ENCODE peak calls at places on chromosomes 12 and 14, in five cellular contexts. One of them, this sample, is unnamed.

GRCh38 chr12:19842116-19842515 is 402.8 kb downstream of the AEBP2 start:
- DNase-seq in sigmoid colon: no peak
- DNase-seq in esophagus muscularis mucosa: no peak
- DNase-seq in stomach: no peak
- DNase-seq in suprapubic skin: no peak
- DNase-seq in this sample: no peak

GRCh38 chr12:64583395-64584172 is 26.7 kb upstream of the RASSF3 start:
- DNase-seq in sigmoid colon: peak; percentile 3
- DNase-seq in esophagus muscularis mucosa: no peak
- DNase-seq in stomach: no peak
- DNase-seq in suprapubic skin: no peak
- DNase-seq in this sample: no peak

GRCh38 chr12:90235642-90236041 is 527.0 kb upstream of the ATP2B1 start:
- DNase-seq in sigmoid colon: no peak
- DNase-seq in esophagus muscularis mucosa: no peak
- DNase-seq in stomach: no peak
- DNase-seq in suprapubic skin: no peak
- DNase-seq in this sample: no peak

GRCh38 chr12:1935700-1936378 is 17.4 kb upstream of the CACNA2D4 start:
- DNase-seq in sigmoid colon: peak; percentile 57
- DNase-seq in esophagus muscularis mucosa: no peak
- DNase-seq in stomach: peak; percentile 90
- DNase-seq in suprapubic skin: no peak
- DNase-seq in this sample: no peak

GRCh38 chr14:51792819-51793218 is 67.6 kb upstream of the GNG2 start:
- DNase-seq in sigmoid colon: no peak
- DNase-seq in esophagus muscularis mucosa: no peak
- DNase-seq in stomach: no peak
- DNase-seq in suprapubic skin: no peak
- DNase-seq in this sample: no peak

GRCh38 chr14:100065161-100065871 is at the start of gene EVL:
- DNase-seq in sigmoid colon: no peak
- DNase-seq in esophagus muscularis mucosa: no peak
- DNase-seq in stomach: peak; percentile 52
- DNase-seq in suprapubic skin: no peak
- DNase-seq in this sample: no peak

GRCh38 chr14:38197761-38198345 is 9.9 kb upstream of the SSTR1 start:
- DNase-seq in sigmoid colon: no peak
- DNase-seq in esophagus muscularis mucosa: no peak
- DNase-seq in stomach: no peak
- DNase-seq in suprapubic skin: no peak
- DNase-seq in this sample: no peak

GRCh38 chr14:30770376-30770775 is 104.0 kb upstream of the COCH start:
- DNase-seq in sigmoid colon: no peak
- DNase-seq in esophagus muscularis mucosa: no peak
- DNase-seq in stomach: no peak
- DNase-seq in suprapubic skin: no peak
- DNase-seq in this sample: no peak

GRCh38 chr14:74457511-74457910 is 31.5 kb upstream of the SYNDIG1L start:
- DNase-seq in sigmoid colon: no peak
- DNase-seq in esophagus muscularis mucosa: no peak
- DNase-seq in stomach: no peak
- DNase-seq in suprapubic skin: no peak
- DNase-seq in this sample: no peak

GRCh38 chr14:33499687-33500086 is 451.2 kb downstream of the EGLN3 start:
- DNase-seq in sigmoid colon: no peak
- DNase-seq in esophagus muscularis mucosa: no peak
- DNase-seq in stomach: no peak
- DNase-seq in suprapubic skin: no peak
- DNase-seq in this sample: no peak

GRCh38 chr14:50344116-50344775 is 32.1 kb downstream of the DMAC2L start:
- DNase-seq in sigmoid colon: no peak
- DNase-seq in esophagus muscularis mucosa: no peak
- DNase-seq in stomach: no peak
- DNase-seq in suprapubic skin: no peak
- DNase-seq in this sample: no peak

GRCh38 chr14:75519826-75520692 is 2.2 kb upstream of the BATF start:
- DNase-seq in sigmoid colon: no peak
- DNase-seq in esophagus muscularis mucosa: no peak
- DNase-seq in stomach: no peak
- DNase-seq in suprapubic skin: no peak
- DNase-seq in this sample: no peak

GRCh38 chr12:98594050-98594853 is 766 bp downstream of the SLC25A3 start:
- DNase-seq in sigmoid colon: peak; percentile 77
- DNase-seq in esophagus muscularis mucosa: no peak
- DNase-seq in stomach: peak; percentile 44
- DNase-seq in suprapubic skin: peak; percentile 86
- DNase-seq in this sample: no peak

GRCh38 chr14:22097606-22098292 is 424.1 kb upstream of the OR4E1 start:
- DNase-seq in sigmoid colon: no peak
- DNase-seq in esophagus muscularis mucosa: no peak
- DNase-seq in stomach: no peak
- DNase-seq in suprapubic skin: no peak
- DNase-seq in this sample: no peak

GRCh38 chr12:83537428-83538053 is 850.8 kb downstream of the TMTC2 start:
- DNase-seq in sigmoid colon: no peak
- DNase-seq in esophagus muscularis mucosa: no peak
- DNase-seq in stomach: no peak
- DNase-seq in suprapubic skin: no peak
- DNase-seq in this sample: no peak

GRCh38 chr12:94290353-94290752 is 142.0 kb downstream of the PLXNC1 start:
- DNase-seq in sigmoid colon: no peak
- DNase-seq in esophagus muscularis mucosa: no peak
- DNase-seq in stomach: no peak
- DNase-seq in suprapubic skin: no peak
- DNase-seq in this sample: no peak

GRCh38 chr12:69648476-69648875 is 37.8 kb upstream of the LRRC10 start:
- DNase-seq in sigmoid colon: no peak
- DNase-seq in esophagus muscularis mucosa: no peak
- DNase-seq in stomach: no peak
- DNase-seq in suprapubic skin: no peak
- DNase-seq in this sample: no peak

GRCh38 chr12:124044021-124044420 is 71.0 kb downstream of the ZNF664 start:
- DNase-seq in sigmoid colon: no peak
- DNase-seq in esophagus muscularis mucosa: no peak
- DNase-seq in stomach: no peak
- DNase-seq in suprapubic skin: no peak
- DNase-seq in this sample: no peak

DNA sequence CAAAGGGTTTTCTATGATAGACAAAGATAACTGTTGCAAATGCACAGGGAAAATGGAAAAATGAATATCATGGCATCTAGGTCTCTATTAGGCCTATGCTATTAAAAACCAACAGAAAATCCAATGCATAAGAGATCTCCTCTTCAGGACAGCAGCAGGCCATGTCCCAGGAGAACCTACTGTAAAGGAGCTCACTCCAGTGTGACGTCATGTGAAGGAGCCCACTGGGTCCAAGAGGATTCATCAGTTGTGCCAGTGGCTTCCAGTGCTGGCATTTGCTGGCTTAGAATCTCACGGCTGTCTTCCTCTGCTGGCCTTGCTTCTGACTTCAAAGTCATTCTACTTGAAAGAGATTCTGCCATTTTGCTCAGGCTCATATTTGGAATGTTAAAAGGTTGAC is 75.5 kb upstream of the ARID2 start:
- DNase-seq in sigmoid colon: no peak
- DNase-seq in esophagus muscularis mucosa: no peak
- DNase-seq in stomach: no peak
- DNase-seq in suprapubic skin: no peak
- DNase-seq in this sample: no peak
- H3K27me3 ChIP-seq in sigmoid colon: no peaks in the 10 kb centered on the region
- H3K27me3 ChIP-seq in esophagus muscularis mucosa: no peaks in the 10 kb centered on the region
- H3K27me3 ChIP-seq in stomach: no peaks in the 10 kb centered on the region
- H3K27me3 ChIP-seq in suprapubic skin: no peaks in the 10 kb centered on the region
- H3K27me3 ChIP-seq in this sample: no peaks in the 10 kb centered on the region

GRCh38 chr14:56224691-56225681 is 106.8 kb downstream of the PELI2 start:
- DNase-seq in sigmoid colon: no peak
- DNase-seq in esophagus muscularis mucosa: peak; percentile 84
- DNase-seq in stomach: peak; percentile 69
- DNase-seq in suprapubic skin: no peak
- DNase-seq in this sample: no peak
- TF ChIP-seq EP300 in sigmoid colon: no peak
- TF ChIP-seq EP300 in esophagus muscularis mucosa: no peak
- TF ChIP-seq EP300 in stomach: no peak
- TF ChIP-seq EP300 in suprapubic skin: no peak
- TF ChIP-seq EP300 in this sample: no peak

GRCh38 chr12:62843714-62844113 is 91.2 kb downstream of the PPM1H start:
- DNase-seq in sigmoid colon: no peak
- DNase-seq in esophagus muscularis mucosa: no peak
- DNase-seq in stomach: no peak
- DNase-seq in suprapubic skin: no peak
- DNase-seq in this sample: no peak
- H3K4me1 ChIP-seq in sigmoid colon: no peaks in the 10 kb centered on the region
- H3K4me1 ChIP-seq in esophagus muscularis mucosa: no peaks in the 10 kb centered on the region
- H3K4me1 ChIP-seq in stomach: peaks cover 23% of the 10 kb centered on the region
- H3K4me1 ChIP-seq in suprapubic skin: peaks cover 3% of the 10 kb centered on the region
- H3K4me1 ChIP-seq in this sample: no peaks in the 10 kb centered on the region

GRCh38 chr12:111031956-111032919 is 111.9 kb upstream of the MYL2 start:
- DNase-seq in sigmoid colon: no peak
- DNase-seq in esophagus muscularis mucosa: no peak
- DNase-seq in stomach: no peak
- DNase-seq in suprapubic skin: no peak
- DNase-seq in this sample: no peak

GRCh38 chr12:111035578-111036301 is 115.4 kb upstream of the MYL2 start:
- DNase-seq in sigmoid colon: no peak
- DNase-seq in esophagus muscularis mucosa: no peak
- DNase-seq in stomach: no peak
- DNase-seq in suprapubic skin: no peak
- DNase-seq in this sample: no peak

GRCh38 chr12:111034911-111035577 is 114.7 kb upstream of the MYL2 start:
- DNase-seq in sigmoid colon: no peak
- DNase-seq in esophagus muscularis mucosa: no peak
- DNase-seq in stomach: no peak
- DNase-seq in suprapubic skin: no peak
- DNase-seq in this sample: no peak

GRCh38 chr12:111033281-111034147 is 113.1 kb upstream of the MYL2 start:
- DNase-seq in sigmoid colon: no peak
- DNase-seq in esophagus muscularis mucosa: no peak
- DNase-seq in stomach: no peak
- DNase-seq in suprapubic skin: no peak
- DNase-seq in this sample: no peak

GRCh38 chr12:111034148-111034910 is 114.0 kb upstream of the MYL2 start:
- DNase-seq in sigmoid colon: no peak
- DNase-seq in esophagus muscularis mucosa: no peak
- DNase-seq in stomach: no peak
- DNase-seq in suprapubic skin: no peak
- DNase-seq in this sample: no peak
- H3K27me3 ChIP-seq in sigmoid colon: peaks cover 97% of the 10 kb centered on the region
- H3K27me3 ChIP-seq in esophagus muscularis mucosa: peaks cover 32% of the 10 kb centered on the region
- H3K27me3 ChIP-seq in stomach: peaks cover 69% of the 10 kb centered on the region
- H3K27me3 ChIP-seq in suprapubic skin: peaks cover 97% of the 10 kb centered on the region
- H3K27me3 ChIP-seq in this sample: no peaks in the 10 kb centered on the region

DNA sequence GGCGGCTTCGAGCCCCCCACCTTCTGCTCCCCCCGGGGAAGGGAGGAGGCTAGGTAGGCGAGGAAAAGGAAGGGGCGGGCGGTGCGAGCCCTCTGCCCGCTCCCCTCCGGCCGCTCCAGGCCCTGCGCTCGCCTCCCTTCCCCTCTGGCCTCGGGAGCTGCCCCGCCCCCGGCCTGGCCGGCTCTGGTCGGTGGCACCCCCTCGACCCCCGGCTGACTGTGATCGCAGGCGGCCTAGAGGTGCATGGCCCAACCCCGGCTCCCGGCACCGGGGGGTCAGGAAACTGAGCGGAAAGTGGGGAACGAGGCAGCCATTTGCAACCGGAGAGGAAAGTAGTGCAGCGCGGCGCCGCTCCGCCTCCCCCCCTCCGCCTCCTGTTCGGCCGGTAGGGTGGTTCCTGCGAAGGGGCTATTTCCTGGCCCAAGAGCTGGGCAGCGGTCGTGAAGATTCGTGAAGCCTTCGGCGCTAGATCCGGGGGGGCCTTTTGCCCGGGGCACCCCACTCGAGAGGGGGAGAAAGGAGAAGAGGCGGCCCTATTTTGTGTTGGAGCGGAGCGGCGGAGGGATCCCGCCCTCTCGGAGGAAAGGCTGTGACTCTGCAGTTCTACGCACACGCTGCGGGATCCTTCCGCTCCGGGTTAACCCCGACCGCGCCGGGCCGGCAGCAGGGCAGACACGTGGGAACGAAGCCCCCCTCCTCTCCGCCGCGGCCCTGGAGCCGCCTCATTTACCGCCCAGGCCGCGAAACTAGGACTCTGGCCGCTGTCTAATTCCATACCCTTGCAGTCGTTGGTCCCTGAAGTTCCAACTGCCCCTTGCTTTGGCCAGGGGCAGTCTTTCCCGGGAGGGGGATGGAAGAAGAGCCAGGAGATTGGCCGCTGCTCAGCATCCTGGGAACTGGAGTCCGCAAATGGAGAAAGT is at the start of gene KMT2D:
- DNase-seq in sigmoid colon: peak; percentile 96
- DNase-seq in esophagus muscularis mucosa: peak; percentile 96
- DNase-seq in stomach: peak; percentile 91
- DNase-seq in suprapubic skin: peak; percentile 94
- DNase-seq in this sample: peak; percentile 93
- TF ChIP-seq EP300 in sigmoid colon: no peak
- TF ChIP-seq EP300 in esophagus muscularis mucosa: no peak
- TF ChIP-seq EP300 in stomach: peak; percentile 41
- TF ChIP-seq EP300 in suprapubic skin: no peak
- TF ChIP-seq EP300 in this sample: no peak

This sample was measured in ovary.